ENCODE peak calls at places on chromosome 15, in seven cellular contexts. One of them, this sample, is unnamed.
A peak's percentile ranks its signal among the peaks of the same experiment; 100 is the strongest.

GRCh38 chr15:92624401-92624991 is 31.1 kb downstream of the FAM174B start:
- DNase-seq in A549: no peak
- DNase-seq in esophagus squamous epithelium: no peak
- DNase-seq in OCI-LY7: no peak
- DNase-seq in aorta: no peak
- DNase-seq in CD8-positive, alpha-beta T cell: no peak
- DNase-seq in HCT116: no peak
- DNase-seq in this sample: peak; percentile 25

GRCh38 chr15:29713784-29714183 is 108.5 kb downstream of the TJP1 start:
- DNase-seq in A549: no peak
- DNase-seq in esophagus squamous epithelium: no peak
- DNase-seq in OCI-LY7: no peak
- DNase-seq in aorta: no peak
- DNase-seq in CD8-positive, alpha-beta T cell: no peak
- DNase-seq in HCT116: no peak
- DNase-seq in this sample: no peak

GRCh38 chr15:33411596-33412545 is 101.1 kb downstream of the RYR3 start:
- DNase-seq in A549: no peak
- DNase-seq in esophagus squamous epithelium: no peak
- DNase-seq in OCI-LY7: no peak
- DNase-seq in aorta: no peak
- DNase-seq in CD8-positive, alpha-beta T cell: no peak
- DNase-seq in HCT116: no peak
- DNase-seq in this sample: no peak

GRCh38 chr15:62665449-62665848 is 377.1 kb upstream of the TPM1 start:
- DNase-seq in A549: no peak
- DNase-seq in esophagus squamous epithelium: no peak
- DNase-seq in OCI-LY7: no peak
- DNase-seq in aorta: no peak
- DNase-seq in CD8-positive, alpha-beta T cell: no peak
- DNase-seq in HCT116: no peak
- DNase-seq in this sample: no peak

GRCh38 chr15:24944939-24945338 is 9.8 kb upstream of the SNRPN start:
- DNase-seq in A549: no peak
- DNase-seq in esophagus squamous epithelium: no peak
- DNase-seq in OCI-LY7: no peak
- DNase-seq in aorta: no peak
- DNase-seq in CD8-positive, alpha-beta T cell: no peak
- DNase-seq in HCT116: no peak
- DNase-seq in this sample: no peak

GRCh38 chr15:60993008-60993407 is 236.1 kb downstream of the RORA start:
- DNase-seq in A549: no peak
- DNase-seq in esophagus squamous epithelium: no peak
- DNase-seq in OCI-LY7: no peak
- DNase-seq in aorta: no peak
- DNase-seq in CD8-positive, alpha-beta T cell: no peak
- DNase-seq in HCT116: no peak
- DNase-seq in this sample: no peak

GRCh38 chr15:82128401-82129143 is 82.8 kb upstream of the MEX3B start:
- DNase-seq in A549: no peak
- DNase-seq in esophagus squamous epithelium: no peak
- DNase-seq in OCI-LY7: no peak
- DNase-seq in aorta: no peak
- DNase-seq in CD8-positive, alpha-beta T cell: no peak
- DNase-seq in HCT116: no peak
- DNase-seq in this sample: no peak

GRCh38 chr15:33975023-33975565 is 6.8 kb downstream of the CHRM5 start:
- DNase-seq in A549: peak; percentile 14
- DNase-seq in esophagus squamous epithelium: no peak
- DNase-seq in OCI-LY7: peak; percentile 1
- DNase-seq in aorta: no peak
- DNase-seq in CD8-positive, alpha-beta T cell: no peak
- DNase-seq in HCT116: no peak
- DNase-seq in this sample: no peak

GRCh38 chr15:101242160-101242998 is 9.5 kb downstream of the CHSY1 start:
- DNase-seq in A549: no peak
- DNase-seq in esophagus squamous epithelium: no peak
- DNase-seq in OCI-LY7: peak; percentile 73
- DNase-seq in aorta: no peak
- DNase-seq in CD8-positive, alpha-beta T cell: peak; percentile 67
- DNase-seq in HCT116: no peak
- DNase-seq in this sample: no peak

GRCh38 chr15:40052604-40053003 is 13.6 kb upstream of the SRP14 start:
- DNase-seq in A549: no peak
- DNase-seq in esophagus squamous epithelium: no peak
- DNase-seq in OCI-LY7: no peak
- DNase-seq in aorta: no peak
- DNase-seq in CD8-positive, alpha-beta T cell: peak; percentile 31
- DNase-seq in HCT116: no peak
- DNase-seq in this sample: no peak

GRCh38 chr15:73196113-73196512 is 143.8 kb downstream of the NEO1 start:
- DNase-seq in A549: no peak
- DNase-seq in esophagus squamous epithelium: no peak
- DNase-seq in OCI-LY7: no peak
- DNase-seq in aorta: no peak
- DNase-seq in CD8-positive, alpha-beta T cell: no peak
- DNase-seq in HCT116: no peak
- DNase-seq in this sample: no peak

GRCh38 chr15:84079885-84080777 is 155.4 kb upstream of the GOLGA6L4 start:
- DNase-seq in A549: peak; percentile 13
- DNase-seq in esophagus squamous epithelium: peak; percentile 0
- DNase-seq in OCI-LY7: peak; percentile 53
- DNase-seq in aorta: peak; percentile 52
- DNase-seq in CD8-positive, alpha-beta T cell: peak; percentile 53
- DNase-seq in HCT116: no peak
- DNase-seq in this sample: no peak

GRCh38 chr15:37678124-37678523 is 256.3 kb upstream of the TMCO5A start:
- DNase-seq in A549: no peak
- DNase-seq in esophagus squamous epithelium: no peak
- DNase-seq in OCI-LY7: no peak
- DNase-seq in aorta: no peak
- DNase-seq in CD8-positive, alpha-beta T cell: no peak
- DNase-seq in HCT116: no peak
- DNase-seq in this sample: no peak

GRCh38 chr15:56957812-56958406 is 39.5 kb downstream of the TCF12 start:
- DNase-seq in A549: no peak
- DNase-seq in esophagus squamous epithelium: no peak
- DNase-seq in OCI-LY7: no peak
- DNase-seq in aorta: no peak
- DNase-seq in CD8-positive, alpha-beta T cell: no peak
- DNase-seq in HCT116: no peak
- DNase-seq in this sample: no peak

GRCh38 chr15:67120009-67120838 is 54.8 kb downstream of the SMAD3 start:
- DNase-seq in A549: no peak
- DNase-seq in esophagus squamous epithelium: no peak
- DNase-seq in OCI-LY7: no peak
- DNase-seq in aorta: no peak
- DNase-seq in CD8-positive, alpha-beta T cell: no peak
- DNase-seq in HCT116: no peak
- DNase-seq in this sample: no peak

GRCh38 chr15:42385980-42386695 is 26.8 kb downstream of the CAPN3 start:
- DNase-seq in A549: no peak
- DNase-seq in esophagus squamous epithelium: no peak
- DNase-seq in OCI-LY7: no peak
- DNase-seq in aorta: no peak
- DNase-seq in CD8-positive, alpha-beta T cell: no peak
- DNase-seq in HCT116: no peak
- DNase-seq in this sample: no peak

GRCh38 chr15:34853001-34853758 is 57.8 kb upstream of the ACTC1 start:
- DNase-seq in A549: peak; percentile 10
- DNase-seq in esophagus squamous epithelium: no peak
- DNase-seq in OCI-LY7: no peak
- DNase-seq in aorta: no peak
- DNase-seq in CD8-positive, alpha-beta T cell: no peak
- DNase-seq in HCT116: no peak
- DNase-seq in this sample: no peak

GRCh38 chr15:62164500-62165028 is 521 bp downstream of the C2CD4B start:
- DNase-seq in A549: peak; percentile 28
- DNase-seq in esophagus squamous epithelium: no peak
- DNase-seq in OCI-LY7: no peak
- DNase-seq in aorta: no peak
- DNase-seq in CD8-positive, alpha-beta T cell: no peak
- DNase-seq in HCT116: no peak
- DNase-seq in this sample: no peak

GRCh38 chr15:96296264-96296663 is 34.2 kb upstream of the NR2F2 start:
- DNase-seq in A549: no peak
- DNase-seq in esophagus squamous epithelium: no peak
- DNase-seq in OCI-LY7: no peak
- DNase-seq in aorta: no peak
- DNase-seq in CD8-positive, alpha-beta T cell: no peak
- DNase-seq in HCT116: no peak
- DNase-seq in this sample: no peak

GRCh38 chr15:52118969-52119749 is 6.6 kb upstream of the BCL2L10 start:
- DNase-seq in A549: no peak
- DNase-seq in esophagus squamous epithelium: no peak
- DNase-seq in OCI-LY7: no peak
- DNase-seq in aorta: no peak
- DNase-seq in CD8-positive, alpha-beta T cell: no peak
- DNase-seq in HCT116: no peak
- DNase-seq in this sample: no peak

GRCh38 chr15:96340611-96341464 is 10.3 kb downstream of the NR2F2 start:
- DNase-seq in A549: peak; percentile 73
- DNase-seq in esophagus squamous epithelium: no peak
- DNase-seq in OCI-LY7: no peak
- DNase-seq in aorta: peak; percentile 66
- DNase-seq in CD8-positive, alpha-beta T cell: no peak
- DNase-seq in HCT116: no peak
- DNase-seq in this sample: no peak

GRCh38 chr15:84586641-84587160 is 14.1 kb upstream of the ZSCAN2 start:
- DNase-seq in A549: no peak
- DNase-seq in esophagus squamous epithelium: no peak
- DNase-seq in OCI-LY7: no peak
- DNase-seq in aorta: no peak
- DNase-seq in CD8-positive, alpha-beta T cell: no peak
- DNase-seq in HCT116: no peak
- DNase-seq in this sample: no peak

GRCh38 chr15:43792761-43793493 is 807 bp downstream of the SERF2 start:
- DNase-seq in A549: no peak
- DNase-seq in esophagus squamous epithelium: no peak
- DNase-seq in OCI-LY7: peak; percentile 60
- DNase-seq in aorta: no peak
- DNase-seq in CD8-positive, alpha-beta T cell: no peak
- DNase-seq in HCT116: no peak
- DNase-seq in this sample: no peak
- H3K4me1 ChIP-seq in A549: peaks cover 16% of the 10 kb centered on the region
- H3K4me1 ChIP-seq in esophagus squamous epithelium: peaks cover 57% of the 10 kb centered on the region
- H3K4me1 ChIP-seq in OCI-LY7: peaks cover 87% of the 10 kb centered on the region
- H3K4me1 ChIP-seq in aorta: peaks cover 15% of the 10 kb centered on the region
- H3K4me1 ChIP-seq in CD8-positive, alpha-beta T cell: peaks cover 38% of the 10 kb centered on the region
- H3K4me1 ChIP-seq in HCT116: peaks cover 17% of the 10 kb centered on the region
- H3K4me1 ChIP-seq in this sample: peaks cover 27% of the 10 kb centered on the region

DNA sequence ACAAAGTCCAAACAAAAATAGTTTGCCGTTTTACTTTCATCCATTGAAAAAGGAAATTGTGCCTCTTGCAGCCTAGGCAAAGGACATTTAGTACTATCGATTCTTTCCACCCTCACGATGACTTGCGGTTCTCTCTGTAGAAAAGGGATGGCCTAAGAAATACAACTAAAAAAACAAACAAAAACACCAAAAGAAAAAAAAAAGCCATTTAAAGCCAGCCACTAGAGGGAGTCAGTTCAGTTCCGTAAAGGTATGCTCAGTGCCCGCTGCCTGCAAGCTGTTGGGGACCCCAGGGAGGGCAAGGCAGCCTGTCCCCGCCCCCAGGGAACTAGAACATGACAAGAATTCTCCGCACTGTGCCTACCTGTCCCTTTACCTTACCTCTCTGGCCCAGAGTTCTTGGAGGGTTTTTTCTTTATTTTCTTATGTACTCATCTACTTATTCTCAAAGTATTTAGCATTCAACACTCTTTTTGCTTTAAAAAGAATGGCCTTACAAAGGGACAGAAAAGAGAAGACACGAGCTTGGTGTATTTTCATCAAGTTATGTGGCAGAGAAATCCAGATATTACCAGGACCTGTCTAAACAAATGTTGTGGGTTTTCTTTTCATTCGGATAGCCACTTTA is 29.9 kb upstream of the NR2E3 start:
- DNase-seq in A549: peak; percentile 90
- DNase-seq in esophagus squamous epithelium: no peak
- DNase-seq in OCI-LY7: peak; percentile 73
- DNase-seq in aorta: no peak
- DNase-seq in CD8-positive, alpha-beta T cell: peak; percentile 50
- DNase-seq in HCT116: no peak
- DNase-seq in this sample: no peak
- H3K4me1 ChIP-seq in A549: peaks cover 26% of the 10 kb centered on the region
- H3K4me1 ChIP-seq in esophagus squamous epithelium: peaks cover 13% of the 10 kb centered on the region
- H3K4me1 ChIP-seq in OCI-LY7: no peaks in the 10 kb centered on the region
- H3K4me1 ChIP-seq in aorta: no peaks in the 10 kb centered on the region
- H3K4me1 ChIP-seq in CD8-positive, alpha-beta T cell: no peaks in the 10 kb centered on the region
- H3K4me1 ChIP-seq in HCT116: peaks cover 11% of the 10 kb centered on the region
- H3K4me1 ChIP-seq in this sample: no peaks in the 10 kb centered on the region

DNA sequence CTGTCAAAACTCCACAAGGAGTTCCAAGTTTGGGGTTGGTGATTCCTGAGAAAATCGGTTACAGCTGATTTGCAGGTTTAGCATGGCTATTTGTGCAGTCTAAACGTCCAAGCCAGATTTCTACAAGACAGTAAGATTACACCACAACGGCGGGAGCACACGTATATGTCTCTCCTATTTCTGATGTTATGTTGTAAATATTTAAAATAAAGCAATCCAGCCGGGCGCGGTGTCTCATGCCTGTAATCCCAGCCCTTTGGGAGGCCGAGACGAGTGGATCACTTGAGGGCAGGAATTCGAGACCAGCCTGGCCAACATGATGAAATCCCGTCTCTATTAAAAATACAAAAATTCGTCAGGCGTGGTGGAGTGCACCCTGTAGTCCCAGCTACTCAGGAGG is 106.8 kb upstream of the IGF1R start:
- DNase-seq in A549: no peak
- DNase-seq in esophagus squamous epithelium: no peak
- DNase-seq in OCI-LY7: no peak
- DNase-seq in aorta: no peak
- DNase-seq in CD8-positive, alpha-beta T cell: no peak
- DNase-seq in HCT116: no peak
- DNase-seq in this sample: no peak
- H3K4me1 ChIP-seq in A549: no peaks in the 10 kb centered on the region
- H3K4me1 ChIP-seq in esophagus squamous epithelium: no peaks in the 10 kb centered on the region
- H3K4me1 ChIP-seq in OCI-LY7: no peaks in the 10 kb centered on the region
- H3K4me1 ChIP-seq in aorta: no peaks in the 10 kb centered on the region
- H3K4me1 ChIP-seq in CD8-positive, alpha-beta T cell: no peaks in the 10 kb centered on the region
- H3K4me1 ChIP-seq in HCT116: no peaks in the 10 kb centered on the region
- H3K4me1 ChIP-seq in this sample: no peaks in the 10 kb centered on the region

GRCh38 chr15:53226559-53226958 is 436.4 kb upstream of the ONECUT1 start:
- DNase-seq in A549: no peak
- DNase-seq in esophagus squamous epithelium: no peak
- DNase-seq in OCI-LY7: no peak
- DNase-seq in aorta: no peak
- DNase-seq in CD8-positive, alpha-beta T cell: no peak
- DNase-seq in HCT116: no peak
- DNase-seq in this sample: no peak

GRCh38 chr15:53230473-53230872 is 440.3 kb upstream of the ONECUT1 start:
- DNase-seq in A549: no peak
- DNase-seq in esophagus squamous epithelium: no peak
- DNase-seq in OCI-LY7: no peak
- DNase-seq in aorta: no peak
- DNase-seq in CD8-positive, alpha-beta T cell: no peak
- DNase-seq in HCT116: no peak
- DNase-seq in this sample: no peak

DNA sequence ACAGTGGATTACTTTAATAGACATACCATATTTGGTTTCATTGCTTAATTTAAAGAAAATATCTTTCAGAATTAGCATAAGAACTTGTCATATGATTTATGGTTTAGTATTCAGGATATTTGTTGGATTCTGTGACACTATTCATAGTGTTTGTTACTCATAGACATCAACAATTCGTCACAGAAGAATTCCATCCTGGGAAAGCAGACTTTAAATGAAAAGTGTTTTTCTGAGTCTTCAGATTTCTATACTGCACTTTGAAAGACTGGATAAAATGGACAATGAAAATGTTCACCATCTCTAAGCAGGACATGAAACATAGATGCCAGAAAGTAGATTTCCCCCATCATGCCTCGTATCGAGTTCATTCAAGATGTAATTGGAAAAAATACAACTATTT is 435.6 kb upstream of the ONECUT1 start:
- DNase-seq in A549: no peak
- DNase-seq in esophagus squamous epithelium: no peak
- DNase-seq in OCI-LY7: no peak
- DNase-seq in aorta: no peak
- DNase-seq in CD8-positive, alpha-beta T cell: no peak
- DNase-seq in HCT116: no peak
- DNase-seq in this sample: no peak
- H3K4me1 ChIP-seq in A549: no peaks in the 10 kb centered on the region
- H3K4me1 ChIP-seq in esophagus squamous epithelium: no peaks in the 10 kb centered on the region
- H3K4me1 ChIP-seq in OCI-LY7: no peaks in the 10 kb centered on the region
- H3K4me1 ChIP-seq in aorta: no peaks in the 10 kb centered on the region
- H3K4me1 ChIP-seq in CD8-positive, alpha-beta T cell: no peaks in the 10 kb centered on the region
- H3K4me1 ChIP-seq in HCT116: no peaks in the 10 kb centered on the region
- H3K4me1 ChIP-seq in this sample: no peaks in the 10 kb centered on the region

This sample was measured in tibial nerve.